ENCODE peak calls at places on chromosome 20, in six cellular contexts. Q is mesenchymal stem cell, R is neuronal stem cell, K is IMR-90, W is H1, O is H9. U is an unnamed sample.

GRCh38 chr20:47607208-47607613 is 105.5 kb downstream of the NCOA3 start:
- DNase-seq in Q (peak), R (no peak), K (peak), W (no peak), O (no peak), U (peak)

GRCh38 chr20:36550797-36551299 is 9.5 kb downstream of the MYL9 start:
- DNase-seq in Q (no peak), R (no peak), K (peak), W (no peak), O (no peak), U (no peak)

GRCh38 chr20:46936415-46937139 is 41.9 kb downstream of the EYA2 start:
- DNase-seq in Q (no peak), R (no peak), K (no peak), W (no peak), O (no peak), U (no peak)

GRCh38 chr20:2280083-2280482 is 15.7 kb upstream of the TGM3 start:
- DNase-seq in Q (no peak), R (no peak), K (no peak), W (no peak), O (no peak), U (no peak)

GRCh38 chr20:48260370-48260769 is 475.1 kb upstream of the SULF2 start:
- DNase-seq in Q (no peak), R (no peak), K (no peak), W (no peak), O (no peak), U (no peak)

GRCh38 chr20:51735728-51736600 is 32.2 kb downstream of the ATP9A start:
- DNase-seq in Q (no peak), R (no peak), K (no peak), W (no peak), O (no peak), U (no peak)

GRCh38 chr20:33784225-33784624 is 26.9 kb upstream of the CHMP4B start:
- DNase-seq in Q (no peak), R (no peak), K (no peak), W (no peak), O (no peak), U (no peak)

GRCh38 chr20:48690888-48691287 is 136.9 kb downstream of the PREX1 start:
- DNase-seq in Q (no peak), R (no peak), K (peak), W (no peak), O (no peak), U (no peak)

GRCh38 chr20:20452254-20452676 is 84.4 kb downstream of the INSM1 start:
- DNase-seq in Q (peak), R (peak), K (peak), W (peak), O (peak), U (peak)

GRCh38 chr20:45545754-45546453 is 1.3 kb downstream of the EPPIN start:
- DNase-seq in Q (peak), R (peak), K (peak), W (peak), O (peak), U (no peak)

GRCh38 chr20:47405775-47406325 is 49.4 kb upstream of the ZMYND8 start:
- DNase-seq in Q (no peak), R (no peak), K (no peak), W (no peak), O (no peak), U (no peak)

GRCh38 chr20:47743671-47744070 is 41.6 kb downstream of the SULF2 start:
- DNase-seq in Q (no peak), R (no peak), K (no peak), W (no peak), O (no peak), U (no peak)

GRCh38 chr20:57872816-57873409 is 163.1 kb upstream of the PMEPA1 start:
- DNase-seq in Q (no peak), R (no peak), K (no peak), W (peak), O (no peak), U (no peak)

GRCh38 chr20:54179946-54180345 is 6.2 kb upstream of the CYP24A1 start:
- DNase-seq in Q (no peak), R (no peak), K (no peak), W (no peak), O (no peak), U (no peak)

GRCh38 chr20:11117808-11118528 is 444.2 kb upstream of the JAG1 start:
- DNase-seq in Q (peak), R (no peak), K (peak), W (no peak), O (no peak), U (no peak)

GRCh38 chr20:50379049-50379990 is 130.9 kb upstream of the PTPN1 start:
- DNase-seq in Q (peak), R (no peak), K (peak), W (no peak), O (no peak), U (peak)

GRCh38 chr20:6718660-6719059 is 48.8 kb upstream of the BMP2 start:
- DNase-seq in Q (peak), R (no peak), K (no peak), W (no peak), O (no peak), U (no peak)

GRCh38 chr20:10651227-10651990 is 22.4 kb downstream of the JAG1 start:
- DNase-seq in Q (peak), R (no peak), K (peak), W (no peak), O (no peak), U (no peak)

GRCh38 chr20:43731469-43731868 is 4.7 kb upstream of the GTSF1L start:
- DNase-seq in Q (peak), R (no peak), K (peak), W (no peak), O (no peak), U (no peak)

GRCh38 chr20:56392282-56393132 is at the start of gene CSTF1:
- DNase-seq in Q (peak), R (peak), K (peak), W (peak), O (peak), U (peak)

GRCh38 chr20:56391596-56392281 is at the start of gene AURKA:
- DNase-seq in Q (peak), R (no peak), K (no peak), W (no peak), O (no peak), U (peak)

GRCh38 chr20:56393653-56394052 is 1.2 kb downstream of the CSTF1 start:
- DNase-seq in Q (no peak), R (no peak), K (no peak), W (no peak), O (no peak), U (no peak)

GRCh38 chr20:56395166-56395565 is 2.7 kb downstream of the CSTF1 start:
- DNase-seq in Q (no peak), R (no peak), K (no peak), W (no peak), O (no peak), U (no peak)

GRCh38 chr20:56393133-56393472 is 658 bp downstream of the CSTF1 start:
- DNase-seq in Q (peak), R (no peak), K (no peak), W (no peak), O (no peak), U (no peak)
- H2AFZ ChIP-seq in Q (no peak), R (no peak), K (no peak), W (no peak), O (no peak), U (no peak)

GRCh38 chr20:32495949-32496348 is 89.2 kb downstream of the NOL4L start:
- DNase-seq in Q (no peak), R (no peak), K (no peak), W (no peak), O (no peak), U (no peak)
- H3K14ac ChIP-seq in Q (no peak), R (no peak), K (no peak), W (no peak), O (no peak), U (peak)

GRCh38 chr20:35434085-35435005 is 3.7 kb downstream of the GDF5 start:
- DNase-seq in Q (no peak), R (no peak), K (no peak), W (no peak), O (no peak), U (no peak)
- H2AFZ ChIP-seq in Q (no peak), R (peak), K (peak), W (no peak), O (no peak), U (no peak)

DNA sequence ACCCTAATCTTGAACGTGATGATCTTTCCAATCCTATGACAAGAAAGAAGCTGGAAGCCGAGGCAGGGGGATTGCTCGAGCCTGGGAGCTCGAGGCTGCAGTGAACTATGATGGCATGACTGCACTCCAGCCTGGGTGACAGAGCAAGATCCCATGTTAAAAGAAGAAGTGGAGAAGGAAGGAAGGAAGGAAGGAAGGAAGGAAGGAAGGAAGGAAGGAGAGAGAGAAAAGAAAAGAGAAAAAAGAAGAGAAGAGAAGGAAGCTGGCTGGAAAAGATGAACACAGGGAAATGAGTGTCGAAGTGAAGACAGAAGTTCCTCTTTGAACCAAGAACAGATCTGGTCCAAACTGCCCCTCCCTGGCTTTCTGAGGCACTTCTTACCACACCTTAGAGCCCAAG is 136.0 kb upstream of the PRND start:
- DNase-seq in Q (no peak), R (no peak), K (no peak), W (no peak), O (no peak), U (no peak)
- H3K14ac ChIP-seq in Q (no peak), R (no peak), K (no peak), W (no peak), O (no peak), U (no peak)

U was measured in trophoblast cell.